ENCODE peak calls at places on chromosomes 5 and 9, in six cellular contexts. One of them, this sample, is unnamed.
A peak's percentile ranks its signal among the peaks of the same experiment; 100 is the strongest.

GRCh38 chr9:35736201-35736633 is 3.8 kb downstream of the CREB3 start:
- DNase-seq in foreskin keratinocyte: no peak
- DNase-seq in gastrocnemius medialis: peak; percentile 43
- DNase-seq in NAMALWA: peak; percentile 91
- DNase-seq in choroid plexus epithelial cell: peak; percentile 93
- DNase-seq in GM12865: peak; percentile 85
- DNase-seq in this sample: peak; percentile 28

GRCh38 chr5:60410427-60410826 is 289.5 kb downstream of the DEPDC1B start:
- DNase-seq in GM12865: peak; percentile 2
- DNase-seq in choroid plexus epithelial cell: peak; percentile 42
- DNase-seq in NAMALWA: no peak
- DNase-seq in foreskin keratinocyte: peak; percentile 19
- DNase-seq in gastrocnemius medialis: no peak
- DNase-seq in this sample: no peak

GRCh38 chr5:132445640-132445923 is 45.0 kb downstream of the IRF1 start:
- DNase-seq in NAMALWA: no peak
- DNase-seq in foreskin keratinocyte: no peak
- DNase-seq in choroid plexus epithelial cell: no peak
- DNase-seq in GM12865: no peak
- DNase-seq in gastrocnemius medialis: no peak
- DNase-seq in this sample: no peak

GRCh38 chr9:110440796-110441195 is 103.1 kb upstream of the TXNDC8 start:
- DNase-seq in GM12865: no peak
- DNase-seq in foreskin keratinocyte: no peak
- DNase-seq in gastrocnemius medialis: no peak
- DNase-seq in NAMALWA: no peak
- DNase-seq in choroid plexus epithelial cell: no peak
- DNase-seq in this sample: no peak

GRCh38 chr9:97547098-97547829 is 45.8 kb downstream of the TMOD1 start:
- DNase-seq in NAMALWA: no peak
- DNase-seq in gastrocnemius medialis: no peak
- DNase-seq in foreskin keratinocyte: no peak
- DNase-seq in GM12865: no peak
- DNase-seq in choroid plexus epithelial cell: no peak
- DNase-seq in this sample: no peak

GRCh38 chr5:132653716-132654115 is 4.3 kb upstream of the IL13 start:
- DNase-seq in choroid plexus epithelial cell: peak; percentile 16
- DNase-seq in gastrocnemius medialis: no peak
- DNase-seq in GM12865: no peak
- DNase-seq in NAMALWA: no peak
- DNase-seq in foreskin keratinocyte: no peak
- DNase-seq in this sample: no peak

GRCh38 chr9:5186416-5187169 is 1.2 kb upstream of the INSL6 start:
- DNase-seq in NAMALWA: peak; percentile 47
- DNase-seq in GM12865: peak; percentile 59
- DNase-seq in gastrocnemius medialis: no peak
- DNase-seq in foreskin keratinocyte: peak; percentile 13
- DNase-seq in choroid plexus epithelial cell: peak; percentile 85
- DNase-seq in this sample: peak; percentile 20

GRCh38 chr5:72138943-72139467 is 31.7 kb downstream of the MAP1B start:
- DNase-seq in GM12865: peak; percentile 32
- DNase-seq in gastrocnemius medialis: no peak
- DNase-seq in choroid plexus epithelial cell: peak; percentile 91
- DNase-seq in foreskin keratinocyte: peak; percentile 86
- DNase-seq in NAMALWA: no peak
- DNase-seq in this sample: no peak

GRCh38 chr5:163564321-163564924 is 59.0 kb downstream of the MAT2B start:
- DNase-seq in choroid plexus epithelial cell: peak; percentile 84
- DNase-seq in NAMALWA: peak; percentile 77
- DNase-seq in foreskin keratinocyte: no peak
- DNase-seq in gastrocnemius medialis: no peak
- DNase-seq in GM12865: peak; percentile 70
- DNase-seq in this sample: peak; percentile 75

GRCh38 chr5:142644640-142645361 is 41.1 kb downstream of the FGF1 start:
- DNase-seq in foreskin keratinocyte: peak; percentile 99
- DNase-seq in NAMALWA: no peak
- DNase-seq in choroid plexus epithelial cell: peak; percentile 93
- DNase-seq in gastrocnemius medialis: no peak
- DNase-seq in GM12865: no peak
- DNase-seq in this sample: no peak

GRCh38 chr5:65279603-65280002 is 202.1 kb downstream of the ADAMTS6 start:
- DNase-seq in choroid plexus epithelial cell: no peak
- DNase-seq in NAMALWA: no peak
- DNase-seq in foreskin keratinocyte: no peak
- DNase-seq in gastrocnemius medialis: no peak
- DNase-seq in GM12865: no peak
- DNase-seq in this sample: no peak

GRCh38 chr9:96009690-96010477 is 134.4 kb downstream of the ERCC6L2 start:
- DNase-seq in foreskin keratinocyte: no peak
- DNase-seq in gastrocnemius medialis: no peak
- DNase-seq in choroid plexus epithelial cell: peak; percentile 28
- DNase-seq in GM12865: peak; percentile 17
- DNase-seq in NAMALWA: no peak
- DNase-seq in this sample: no peak

GRCh38 chr9:131986576-131986975 is 93.1 kb downstream of the MED27 start:
- DNase-seq in gastrocnemius medialis: no peak
- DNase-seq in GM12865: no peak
- DNase-seq in choroid plexus epithelial cell: no peak
- DNase-seq in foreskin keratinocyte: no peak
- DNase-seq in NAMALWA: no peak
- DNase-seq in this sample: no peak

GRCh38 chr5:142817961-142818431 is 47.8 kb downstream of the ARHGAP26 start:
- DNase-seq in choroid plexus epithelial cell: no peak
- DNase-seq in foreskin keratinocyte: no peak
- DNase-seq in GM12865: no peak
- DNase-seq in NAMALWA: no peak
- DNase-seq in gastrocnemius medialis: no peak
- DNase-seq in this sample: no peak

GRCh38 chr9:98172604-98173003 is 19.8 kb downstream of the CORO2A start:
- DNase-seq in choroid plexus epithelial cell: no peak
- DNase-seq in NAMALWA: no peak
- DNase-seq in foreskin keratinocyte: no peak
- DNase-seq in gastrocnemius medialis: no peak
- DNase-seq in GM12865: no peak
- DNase-seq in this sample: no peak

GRCh38 chr5:68465934-68466551 is 250.5 kb downstream of the PIK3R1 start:
- DNase-seq in choroid plexus epithelial cell: no peak
- DNase-seq in foreskin keratinocyte: no peak
- DNase-seq in gastrocnemius medialis: no peak
- DNase-seq in GM12865: no peak
- DNase-seq in NAMALWA: no peak
- DNase-seq in this sample: no peak

GRCh38 chr5:94174748-94175411 is 433.5 kb upstream of the POU5F2 start:
- DNase-seq in choroid plexus epithelial cell: peak; percentile 53
- DNase-seq in NAMALWA: no peak
- DNase-seq in gastrocnemius medialis: no peak
- DNase-seq in foreskin keratinocyte: peak; percentile 27
- DNase-seq in GM12865: no peak
- DNase-seq in this sample: no peak

GRCh38 chr5:57783693-57784092 is 301.1 kb upstream of the ACTBL2 start:
- DNase-seq in NAMALWA: no peak
- DNase-seq in foreskin keratinocyte: no peak
- DNase-seq in GM12865: no peak
- DNase-seq in gastrocnemius medialis: no peak
- DNase-seq in choroid plexus epithelial cell: peak; percentile 23
- DNase-seq in this sample: no peak

GRCh38 chr9:113152699-113153098 is 1.9 kb downstream of the SLC31A2 start:
- DNase-seq in choroid plexus epithelial cell: no peak
- DNase-seq in NAMALWA: no peak
- DNase-seq in foreskin keratinocyte: peak; percentile 92
- DNase-seq in gastrocnemius medialis: no peak
- DNase-seq in GM12865: no peak
- DNase-seq in this sample: peak; percentile 24

GRCh38 chr5:71786337-71787060 is 67.4 kb downstream of the CARTPT start:
- DNase-seq in GM12865: no peak
- DNase-seq in gastrocnemius medialis: no peak
- DNase-seq in choroid plexus epithelial cell: no peak
- DNase-seq in NAMALWA: no peak
- DNase-seq in foreskin keratinocyte: no peak
- DNase-seq in this sample: no peak

GRCh38 chr5:150350524-150351344 is 6.8 kb upstream of the TCOF1 start:
- DNase-seq in gastrocnemius medialis: peak; percentile 64
- DNase-seq in foreskin keratinocyte: no peak
- DNase-seq in choroid plexus epithelial cell: peak; percentile 86
- DNase-seq in NAMALWA: peak; percentile 73
- DNase-seq in GM12865: peak; percentile 82
- DNase-seq in this sample: peak; percentile 87

GRCh38 chr9:133125706-133126696 is 5.0 kb upstream of the RALGDS start:
- DNase-seq in NAMALWA: peak; percentile 58
- DNase-seq in choroid plexus epithelial cell: peak; percentile 76
- DNase-seq in gastrocnemius medialis: no peak
- DNase-seq in GM12865: peak; percentile 88
- DNase-seq in foreskin keratinocyte: no peak
- DNase-seq in this sample: peak; percentile 24

GRCh38 chr9:131289301-131290038 is at the start of gene PLPP7:
- DNase-seq in GM12865: peak; percentile 29
- DNase-seq in foreskin keratinocyte: no peak
- DNase-seq in gastrocnemius medialis: peak; percentile 92
- DNase-seq in NAMALWA: peak; percentile 23
- DNase-seq in choroid plexus epithelial cell: peak; percentile 45
- DNase-seq in this sample: peak; percentile 92